ENCODE peak calls at places on chromosomes 3 and 15, in five cellular contexts. N is epithelial cell of esophagus, E is tibial nerve, Q is thoracic aorta, S is lower lobe of right lung. I is an unnamed sample.

GRCh38 chr3:183508818-183509217 is 46.7 kb downstream of the KLHL6 start:
- DNase-seq in N (no peak), E (no peak), Q (no peak), S (no peak), I (no peak)

GRCh38 chr15:57769266-57769665 is 62.8 kb downstream of the POLR2M start:
- DNase-seq in N (no peak), E (peak), Q (peak), S (no peak), I (peak)

GRCh38 chr15:40301467-40302179 is 6.1 kb downstream of the PLCB2 start:
- DNase-seq in N (no peak), E (no peak), Q (no peak), S (no peak), I (no peak)

GRCh38 chr15:85495096-85495495 is 114.7 kb downstream of the AKAP13 start:
- DNase-seq in N (no peak), E (no peak), Q (no peak), S (no peak), I (no peak)

GRCh38 chr3:123757281-123757940 is 126.7 kb downstream of the MYLK start:
- DNase-seq in N (peak), E (peak), Q (no peak), S (peak), I (peak)

GRCh38 chr15:45121706-45122417 is 7.7 kb downstream of the DUOXA2 start:
- DNase-seq in N (peak), E (no peak), Q (no peak), S (peak), I (no peak)

GRCh38 chr3:25895443-25895842 is 105.6 kb downstream of the OXSM start:
- DNase-seq in N (peak), E (no peak), Q (no peak), S (no peak), I (no peak)

GRCh38 chr3:17740703-17741102 is 1.7 kb downstream of the TBC1D5 start:
- DNase-seq in N (peak), E (no peak), Q (no peak), S (no peak), I (no peak)

GRCh38 chr15:99447497-99448371 is 118.0 kb upstream of the MEF2A start:
- DNase-seq in N (no peak), E (no peak), Q (no peak), S (no peak), I (no peak)

GRCh38 chr3:122932251-122932967 is 95.2 kb downstream of the SEMA5B start:
- DNase-seq in N (peak), E (no peak), Q (no peak), S (no peak), I (no peak)

GRCh38 chr3:42557849-42558248 is 23.9 kb downstream of the SEC22C start:
- DNase-seq in N (no peak), E (no peak), Q (no peak), S (no peak), I (no peak)

GRCh38 chr3:30510596-30510995 is 95.8 kb upstream of the TGFBR2 start:
- DNase-seq in N (peak), E (no peak), Q (no peak), S (no peak), I (no peak)

GRCh38 chr3:100209948-100210776 is 50.6 kb upstream of the TBC1D23 start:
- DNase-seq in N (no peak), E (no peak), Q (no peak), S (no peak), I (no peak)

GRCh38 chr3:133562376-133562775 is 11.1 kb upstream of the CDV3 start:
- DNase-seq in N (no peak), E (no peak), Q (no peak), S (no peak), I (no peak)

GRCh38 chr3:134799393-134799792 is 4.3 kb downstream of the EPHB1 start:
- DNase-seq in N (no peak), E (no peak), Q (no peak), S (no peak), I (no peak)

GRCh38 chr15:90749754-90750153 is 32.6 kb downstream of the BLM start:
- DNase-seq in N (no peak), E (no peak), Q (no peak), S (no peak), I (no peak)

GRCh38 chr15:89489376-89489775 is 7.0 kb downstream of the RHCG start:
- DNase-seq in N (no peak), E (no peak), Q (no peak), S (no peak), I (no peak)

GRCh38 chr3:89405145-89405544 is 297.7 kb downstream of the EPHA3 start:
- DNase-seq in N (no peak), E (no peak), Q (no peak), S (no peak), I (no peak)

GRCh38 chr3:122560680-122561079 is 3.4 kb downstream of the PARP9 start:
- DNase-seq in N (peak), E (peak), Q (no peak), S (no peak), I (no peak)

GRCh38 chr3:33791477-33792166 is 6.8 kb upstream of the PDCD6IP start:
- DNase-seq in N (peak), E (no peak), Q (no peak), S (peak), I (peak)

GRCh38 chr3:82736696-82737277 is 975.3 kb upstream of the GBE1 start:
- DNase-seq in N (no peak), E (no peak), Q (no peak), S (no peak), I (no peak)

GRCh38 chr3:122395582-122395981 is 11.6 kb downstream of the FAM162A start:
- DNase-seq in N (no peak), E (no peak), Q (no peak), S (no peak), I (no peak)

GRCh38 chr3:51975857-51976549 is 1.1 kb downstream of the ABHD14A start:
- DNase-seq in N (no peak), E (peak), Q (peak), S (peak), I (peak)

GRCh38 chr3:87706176-87706575 is 352.6 kb downstream of the CGGBP1 start:
- DNase-seq in N (peak), E (no peak), Q (no peak), S (no peak), I (no peak)

GRCh38 chr3:4380013-4380412 is 76.8 kb downstream of the SETMAR start:
- DNase-seq in N (no peak), E (no peak), Q (no peak), S (no peak), I (no peak)

GRCh38 chr3:23442598-23443383 is 239.7 kb downstream of the UBE2E2 start:
- DNase-seq in N (peak), E (no peak), Q (no peak), S (no peak), I (no peak)

GRCh38 chr3:38651153-38651789 is 1.8 kb upstream of the SCN5A start:
- DNase-seq in N (peak), E (peak), Q (no peak), S (peak), I (peak)

GRCh38 chr3:38649500-38650247 is at the start of gene SCN5A:
- DNase-seq in N (peak), E (no peak), Q (no peak), S (peak), I (no peak)

GRCh38 chr3:38648659-38649499 is 608 bp downstream of the SCN5A start:
- DNase-seq in N (no peak), E (no peak), Q (no peak), S (no peak), I (peak)

GRCh38 chr3:38648024-38648658 is 1.3 kb downstream of the SCN5A start:
- DNase-seq in N (no peak), E (no peak), Q (no peak), S (no peak), I (peak)

DNA sequence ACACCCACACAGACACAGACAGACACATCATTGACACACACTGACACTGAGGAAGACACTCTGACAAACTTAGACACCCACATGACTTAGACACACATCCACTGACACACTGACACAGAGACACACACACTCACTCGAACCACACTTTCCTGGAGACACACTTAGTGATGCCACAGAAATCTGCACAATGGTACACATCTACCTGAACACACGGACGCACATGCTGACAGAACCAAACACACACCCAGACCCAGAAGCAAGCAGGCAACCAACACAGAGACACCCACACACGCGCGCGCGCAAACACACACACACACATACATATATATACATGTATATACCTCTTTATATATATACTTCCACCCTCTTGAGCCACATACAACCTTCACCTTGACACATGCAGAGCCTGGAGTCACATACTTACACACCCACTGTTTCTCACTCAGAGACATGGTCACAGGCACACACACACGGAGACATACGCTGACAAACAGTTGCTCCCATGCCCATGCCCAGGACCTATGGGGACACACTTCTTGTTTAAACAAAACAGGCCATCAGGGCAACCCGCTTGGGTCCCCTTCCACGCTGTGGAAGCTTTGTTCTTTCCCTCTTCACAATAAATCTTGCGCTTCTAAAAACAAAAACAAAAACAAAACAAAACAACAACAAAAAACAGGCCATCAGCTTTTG is 907 bp upstream of the SCN5A start:
- DNase-seq in N (no peak), E (no peak), Q (no peak), S (no peak), I (peak)
- H3K4me3 ChIP-seq in N (no peak), E (no peak), Q (peak), S (no peak), I (peak)

GRCh38 chr15:25884354-25884753 is 21.2 kb upstream of the ATP10A start:
- DNase-seq in N (no peak), E (no peak), Q (no peak), S (no peak), I (no peak)
- H3K4me3 ChIP-seq in N (no peak), E (no peak), Q (no peak), S (no peak), I (no peak)

GRCh38 chr3:112639451-112640332 is 1.3 kb downstream of the CCDC80 start:
- DNase-seq in N (no peak), E (no peak), Q (no peak), S (no peak), I (no peak)
- H3K4me3 ChIP-seq in N (peak), E (peak), Q (peak), S (peak), I (peak)

GRCh38 chr15:87429754-87430153 is 826.8 kb downstream of the NTRK3 start:
- DNase-seq in N (no peak), E (no peak), Q (no peak), S (no peak), I (no peak)
- H3K4me3 ChIP-seq in N (no peak), E (no peak), Q (no peak), S (no peak), I (no peak)

I was measured in ascending aorta.